ENCODE peak calls at places on chromosomes 11 and 22, in eight cellular contexts. A is CD8-positive, alpha-beta memory T cell; X is tibial nerve; J is astrocyte of the cerebellum; N is MCF 10A; P is activated CD4-positive, alpha-beta T cell treated with anti-CD3 and anti-CD28 coated beads for 36 hours; E is AG04449; C is mucosa of descending colon. U is an unnamed sample.

GRCh38 chr11:8355418-8355742 is 91.7 kb upstream of the LMO1 start:
- DNase-seq in A (no peak), X (no peak), J (no peak), N (no peak), P (no peak), E (no peak), C (no peak), U (no peak)

GRCh38 chr22:37734402-37734700 is 37.5 kb downstream of the TRIOBP start:
- DNase-seq in A (no peak), X (no peak), J (no peak), N (no peak), P (no peak), E (no peak), C (no peak), U (no peak)

GRCh38 chr22:30390974-30391691 is 3.9 kb upstream of the RNF215 start:
- DNase-seq in A (peak; percentile 74), X (no peak), J (peak; percentile 31), N (peak; percentile 85), P (peak; percentile 90), E (no peak), C (peak; percentile 73), U (peak; percentile 82)

GRCh38 chr11:2912498-2912897 is 16.7 kb downstream of the PHLDA2 start:
- DNase-seq in A (no peak), X (no peak), J (peak; percentile 53), N (peak; percentile 96), P (no peak), E (peak; percentile 34), C (peak; percentile 96), U (peak; percentile 93)

GRCh38 chr11:87286338-87286737 is 248.6 kb downstream of the TMEM135 start:
- DNase-seq in A (no peak), X (no peak), J (no peak), N (no peak), P (no peak), E (no peak), C (no peak), U (no peak)

GRCh38 chr11:107675902-107676301 is 36.0 kb downstream of the SLN start:
- DNase-seq in A (no peak), X (no peak), J (no peak), N (no peak), P (no peak), E (no peak), C (no peak), U (no peak)

GRCh38 chr11:96696736-96697135 is 306.9 kb downstream of the JRKL start:
- DNase-seq in A (no peak), X (no peak), J (no peak), N (no peak), P (no peak), E (no peak), C (no peak), U (no peak)

GRCh38 chr11:102577182-102577581 is 46.6 kb upstream of the MMP7 start:
- DNase-seq in A (no peak), X (no peak), J (no peak), N (no peak), P (no peak), E (no peak), C (no peak), U (no peak)

GRCh38 chr11:69972351-69972802 is 105.7 kb upstream of the ANO1 start:
- DNase-seq in A (no peak), X (no peak), J (no peak), N (no peak), P (peak; percentile 31), E (no peak), C (peak; percentile 75), U (no peak)

GRCh38 chr11:123166095-123166559 is 28.9 kb downstream of the CLMP start:
- DNase-seq in A (no peak), X (peak; percentile 35), J (no peak), N (peak; percentile 67), P (peak; percentile 54), E (peak; percentile 75), C (no peak), U (peak; percentile 51)

GRCh38 chr11:22634897-22635629 is 9.4 kb upstream of the FANCF start:
- DNase-seq in A (no peak), X (no peak), J (no peak), N (peak; percentile 70), P (peak; percentile 17), E (no peak), C (no peak), U (no peak)